ENCODE peak calls at places on chromosomes 6 and 20, in eight cellular contexts. R is AG04450; O is CD8-positive, alpha-beta T cell; H is naive thymus-derived CD4-positive, alpha-beta T cell; F is CD8-positive, alpha-beta memory T cell; L is DND-41; A is GM23248; B is GM23338. P is an unnamed sample.

GRCh38 chr6:71125216-71125615 is 163.4 kb upstream of the OGFRL1 start:
- DNase-seq in R (no peak), O (no peak), H (no peak), F (no peak), L (no peak), A (no peak), B (no peak), P (no peak)

GRCh38 chr6:35804996-35805736 is at the start of gene LHFPL5:
- DNase-seq in R (no peak), O (peak; percentile 58), H (peak; percentile 53), F (peak; percentile 34), L (peak; percentile 75), A (peak; percentile 41), B (peak; percentile 89), P (no peak)

GRCh38 chr6:72939029-72939428 is 286.3 kb downstream of the KHDC1L start:
- DNase-seq in R (no peak), O (no peak), H (no peak), F (no peak), L (no peak), A (no peak), B (no peak), P (no peak)

GRCh38 chr6:27617046-27617687 is 144.3 kb upstream of the ZNF184 start:
- DNase-seq in R (no peak), O (no peak), H (no peak), F (no peak), L (no peak), A (peak; percentile 50), B (peak; percentile 54), P (no peak)

GRCh38 chr6:135869857-135870256 is 18.4 kb downstream of the PDE7B start:
- DNase-seq in R (no peak), O (no peak), H (no peak), F (no peak), L (no peak), A (peak; percentile 22), B (no peak), P (no peak)

GRCh38 chr6:130500693-130501092 is 134.9 kb downstream of the TMEM200A start:
- DNase-seq in R (peak; percentile 37), O (no peak), H (no peak), F (no peak), L (no peak), A (peak; percentile 88), B (no peak), P (no peak)

GRCh38 chr6:1310628-1311399 is 1.1 kb upstream of the FOXQ1 start:
- DNase-seq in R (no peak), O (no peak), H (no peak), F (no peak), L (no peak), A (peak; percentile 46), B (peak; percentile 66), P (no peak)

GRCh38 chr6:41182069-41183034 is 18.6 kb downstream of the TREML2 start:
- DNase-seq in R (peak; percentile 4), O (peak; percentile 60), H (peak; percentile 67), F (peak; percentile 29), L (peak; percentile 73), A (peak; percentile 59), B (peak; percentile 84), P (peak; percentile 57)

GRCh38 chr6:47655719-47656595 is 42.4 kb upstream of the ADGRF4 start:
- DNase-seq in R (no peak), O (peak; percentile 48), H (no peak), F (no peak), L (peak; percentile 27), A (peak; percentile 53), B (peak; percentile 59), P (no peak)

GRCh38 chr6:30884521-30885480 is 482 bp downstream of the DDR1 start:
- DNase-seq in R (no peak), O (peak; percentile 55), H (no peak), F (peak; percentile 17), L (peak; percentile 59), A (peak; percentile 75), B (peak; percentile 81), P (peak; percentile 35)

GRCh38 chr20:4040283-4041179 is 25.2 kb upstream of the RNF24 start:
- DNase-seq in R (no peak), O (no peak), H (no peak), F (no peak), L (no peak), A (no peak), B (no peak), P (no peak)

GRCh38 chr20:41643504-41643938 is 25.3 kb upstream of the CHD6 start:
- DNase-seq in R (peak; percentile 60), O (no peak), H (no peak), F (no peak), L (no peak), A (peak; percentile 38), B (peak; percentile 14), P (no peak)

GRCh38 chr20:38260378-38261053 is at the start of gene KIAA1755:
- DNase-seq in R (no peak), O (no peak), H (no peak), F (no peak), L (no peak), A (peak; percentile 61), B (peak; percentile 48), P (no peak)

GRCh38 chr6:145929037-145929633 is 35.0 kb downstream of the SHPRH start:
- DNase-seq in R (peak; percentile 13), O (no peak), H (peak; percentile 37), F (no peak), L (no peak), A (peak; percentile 60), B (peak; percentile 59), P (no peak)

GRCh38 chr20:40945754-40946451 is 82.7 kb upstream of the TOP1 start:
- DNase-seq in R (no peak), O (no peak), H (no peak), F (no peak), L (peak; percentile 81), A (peak; percentile 68), B (peak; percentile 86), P (no peak)

GRCh38 chr6:157219201-157220200 is 103.8 kb downstream of the TMEM242 start:
- DNase-seq in R (no peak), O (peak; percentile 45), H (no peak), F (no peak), L (no peak), A (peak; percentile 65), B (peak; percentile 39), P (no peak)

GRCh38 chr6:3405679-3406078 is 51.2 kb downstream of the SLC22A23 start:
- DNase-seq in R (no peak), O (no peak), H (no peak), F (no peak), L (no peak), A (peak; percentile 90), B (no peak), P (no peak)

DNA sequence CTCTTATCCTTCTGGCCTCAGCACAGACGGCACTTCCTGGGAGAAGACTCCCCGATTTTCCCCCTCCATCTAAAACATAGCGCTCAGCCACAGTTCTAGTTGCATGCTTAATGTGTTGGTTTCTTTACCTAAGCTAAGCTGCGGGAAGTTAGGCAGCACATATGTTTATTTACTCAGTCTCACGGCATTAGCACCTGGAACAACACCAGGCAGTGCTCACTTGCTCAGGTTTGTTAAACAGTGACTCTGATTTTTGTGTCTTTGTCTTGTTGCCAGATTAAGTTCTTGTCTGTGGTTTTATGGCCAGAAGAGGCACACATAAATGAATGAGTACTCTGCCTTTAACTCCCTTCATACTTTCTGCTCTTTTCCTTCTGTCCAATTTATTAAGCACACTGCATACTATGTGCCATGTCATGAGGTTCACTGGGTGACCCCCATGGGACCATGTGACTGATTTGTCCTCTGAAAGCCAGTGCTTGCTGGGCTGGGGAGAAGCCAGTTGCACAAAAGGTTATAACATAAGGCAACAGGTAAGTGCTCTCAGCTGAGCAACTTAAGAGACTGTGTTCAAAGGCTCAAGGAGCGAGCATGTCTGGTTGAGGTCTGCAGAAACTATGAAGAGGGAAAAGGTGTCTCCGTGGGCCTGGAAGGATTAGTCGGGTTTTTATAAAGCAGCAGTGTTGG is 93.6 kb downstream of the RPP40 start:
- DNase-seq in R (no peak), O (no peak), H (no peak), F (no peak), L (no peak), A (no peak), B (no peak), P (no peak)
- H3K27ac ChIP-seq in R (no peak overlapping the region), O (no peak overlapping the region), H (no peak overlapping the region), F (no peak overlapping the region), L (no peak overlapping the region), A (no peak overlapping the region), B (no peak overlapping the region), P (no peak overlapping the region)

DNA sequence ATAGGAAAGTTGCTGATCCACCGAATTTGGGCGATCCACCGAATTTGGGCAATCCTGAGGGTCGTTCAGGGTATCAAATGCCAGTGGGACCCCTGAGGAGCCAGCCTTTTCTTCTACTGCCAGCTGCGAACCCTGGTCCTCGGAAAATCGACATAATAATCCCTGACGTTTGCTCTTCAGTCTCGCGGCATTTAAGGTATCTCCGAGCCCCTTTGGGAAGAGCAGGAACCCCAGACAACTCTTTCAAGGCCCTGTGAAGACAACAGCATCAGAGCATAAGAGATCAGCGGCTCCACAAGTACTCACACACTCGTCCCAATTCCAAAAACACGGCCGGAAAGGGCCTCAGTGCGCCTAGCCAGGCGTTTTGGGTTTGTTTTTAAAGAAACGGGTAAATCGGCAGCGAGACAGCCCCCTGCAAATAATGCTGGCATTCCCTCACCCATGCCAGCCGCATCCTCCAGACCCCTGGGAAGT is 998 bp downstream of the SIM1 start:
- DNase-seq in R (no peak), O (no peak), H (no peak), F (no peak), L (no peak), A (no peak), B (peak; percentile 65), P (no peak)
- H3K4me3 ChIP-seq in R (no peak overlapping the region), O (no peak overlapping the region), H (no peak overlapping the region), F (no peak overlapping the region), L (no peak overlapping the region), A (peak overlapping the region; percentile 84), B (peak overlapping the region; percentile 63), P (no peak overlapping the region)

GRCh38 chr6:166738778-166739654 is 112.0 kb upstream of the RPS6KA2 start:
- DNase-seq in R (no peak), O (no peak), H (no peak), F (no peak), L (no peak), A (no peak), B (no peak), P (no peak)

GRCh38 chr6:166736606-166737005 is 109.6 kb upstream of the RPS6KA2 start:
- DNase-seq in R (no peak), O (no peak), H (no peak), F (no peak), L (no peak), A (peak; percentile 47), B (no peak), P (no peak)

GRCh38 chr6:166737231-166737630 is 110.2 kb upstream of the RPS6KA2 start:
- DNase-seq in R (no peak), O (no peak), H (no peak), F (no peak), L (no peak), A (no peak), B (no peak), P (no peak)

GRCh38 chr6:166738361-166738760 is 111.3 kb upstream of the RPS6KA2 start:
- DNase-seq in R (no peak), O (no peak), H (no peak), F (no peak), L (no peak), A (no peak), B (no peak), P (no peak)

GRCh38 chr6:166739655-166740318 is 112.7 kb upstream of the RPS6KA2 start:
- DNase-seq in R (no peak), O (no peak), H (no peak), F (no peak), L (no peak), A (no peak), B (no peak), P (no peak)
- H3K27ac ChIP-seq in R (no peak overlapping the region), O (no peak overlapping the region), H (no peak overlapping the region), F (no peak overlapping the region), L (no peak overlapping the region), A (no peak overlapping the region), B (no peak overlapping the region), P (no peak overlapping the region)

GRCh38 chr6:15088904-15089568 is 156.8 kb upstream of the JARID2 start:
- DNase-seq in R (no peak), O (no peak), H (no peak), F (no peak), L (no peak), A (no peak), B (no peak), P (no peak)
- H3K4me3 ChIP-seq in R (no peak overlapping the region), O (no peak overlapping the region), H (no peak overlapping the region), F (no peak overlapping the region), L (no peak overlapping the region), A (no peak overlapping the region), B (no peak overlapping the region), P (no peak overlapping the region)

P was measured in CD4-positive, CD25-positive, alpha-beta regulatory T cell.